ENCODE peak calls at places on chromosome 19, in four cellular contexts. Y is heart left ventricle, R is colonic mucosa, F is cardiac muscle cell. C is an unnamed sample.

GRCh38 chr19:772730-773436 is 22.0 kb downstream of the MISP start:
- DNase-seq in R (no peak), Y (no peak), F (no peak), C (no peak)

GRCh38 chr19:54281008-54281728 is at the start of gene LILRB2:
- DNase-seq in Y (no peak), R (no peak), F (no peak), C (no peak)

GRCh38 chr19:34808566-34808965 is 35.6 kb upstream of the ZNF599 start:
- DNase-seq in Y (no peak), F (peak; percentile 73), R (no peak), C (no peak)

GRCh38 chr19:10672529-10673150 is 18.5 kb downstream of the ILF3 start:
- DNase-seq in F (peak; percentile 15), Y (no peak), R (no peak), C (no peak)

GRCh38 chr19:7869453-7869909 is 4.7 kb downstream of the PRR36 start:
- DNase-seq in Y (no peak), R (peak; percentile 82), F (peak; percentile 40), C (peak; percentile 20)

GRCh38 chr19:48630289-48631036 is 6.7 kb downstream of the DBP start:
- DNase-seq in Y (peak; percentile 85), R (peak; percentile 69), F (peak; percentile 85), C (no peak)

GRCh38 chr19:28242317-28242927 is 970.5 kb downstream of the UQCRFS1 start:
- DNase-seq in R (peak; percentile 43), Y (no peak), F (peak; percentile 60), C (peak; percentile 19)

GRCh38 chr19:46732172-46732938 is 13.5 kb upstream of the FKRP start:
- DNase-seq in F (no peak), Y (no peak), R (no peak), C (no peak)

GRCh38 chr19:51687791-51688664 is 5.1 kb upstream of the SPACA6 start:
- DNase-seq in R (peak; percentile 45), F (peak; percentile 71), Y (peak; percentile 70), C (peak; percentile 78)

GRCh38 chr19:48754950-48755645 is at the start of gene FGF21:
- DNase-seq in Y (no peak), R (no peak), F (no peak), C (no peak)

GRCh38 chr19:17220207-17220758 is 5.1 kb downstream of the USE1 start:
- DNase-seq in F (peak; percentile 88), Y (no peak), R (peak; percentile 54), C (no peak)

GRCh38 chr19:35318679-35319448 is 10.1 kb upstream of the CD22 start:
- DNase-seq in Y (no peak), R (peak; percentile 32), F (peak; percentile 58), C (no peak)

GRCh38 chr19:18433735-18434398 is 4.1 kb downstream of the ISYNA1 start:
- DNase-seq in Y (no peak), R (no peak), F (peak; percentile 33), C (no peak)

GRCh38 chr19:31392514-31392913 is 43.3 kb upstream of the TSHZ3 start:
- DNase-seq in F (peak; percentile 19), Y (no peak), R (no peak), C (no peak)

GRCh38 chr19:48325265-48325910 is at the start of gene EMP3:
- DNase-seq in Y (peak; percentile 82), R (peak; percentile 76), F (peak; percentile 95), C (peak; percentile 92)

DNA sequence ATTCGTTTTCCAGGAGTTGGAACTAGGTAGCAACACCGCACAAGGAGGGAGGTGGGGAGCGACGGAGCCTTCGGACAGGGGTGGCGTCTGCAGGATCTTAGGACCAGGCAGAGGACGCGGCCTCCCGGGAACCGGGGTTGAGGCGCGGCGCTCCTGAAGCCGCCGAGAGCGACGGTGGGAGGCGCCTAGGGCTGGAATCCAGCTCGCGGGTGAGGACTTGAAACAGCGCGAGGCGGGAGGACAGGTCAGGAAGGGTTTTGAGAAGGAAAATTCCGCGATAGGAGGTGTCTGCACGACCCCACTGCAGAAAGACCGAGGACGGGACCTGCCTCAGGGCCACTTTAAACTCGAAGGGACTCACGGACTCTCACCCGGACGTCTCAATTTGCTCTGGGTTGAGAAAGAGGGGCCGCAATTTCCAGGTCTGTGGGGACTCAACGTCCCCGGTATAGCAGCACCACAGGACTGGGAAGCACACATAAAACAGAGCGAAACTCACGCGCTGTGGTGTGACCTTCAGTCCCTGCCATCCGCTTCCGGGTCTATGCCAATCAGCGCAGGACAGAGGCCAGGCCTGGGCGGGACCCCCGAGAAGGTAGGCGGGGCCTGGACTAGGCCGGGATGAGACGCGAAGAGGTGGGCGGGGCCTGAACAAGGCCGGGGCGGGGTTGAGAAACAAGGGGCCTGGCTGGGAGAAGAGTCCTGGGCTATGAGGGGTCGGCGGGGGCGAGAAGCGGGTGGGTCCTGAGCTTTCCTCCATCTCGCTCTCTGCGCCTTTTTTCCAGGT is at the start of gene ZNF320:
- DNase-seq in Y (peak; percentile 97), F (peak; percentile 96), R (peak; percentile 97), C (peak; percentile 95)
- H3K4me1 ChIP-seq in Y (peaks cover 17% of the 10 kb centered on the region), F (peaks cover 4% of the 10 kb centered on the region), R (no peaks in the 10 kb centered on the region), C (no peaks in the 10 kb centered on the region)

DNA sequence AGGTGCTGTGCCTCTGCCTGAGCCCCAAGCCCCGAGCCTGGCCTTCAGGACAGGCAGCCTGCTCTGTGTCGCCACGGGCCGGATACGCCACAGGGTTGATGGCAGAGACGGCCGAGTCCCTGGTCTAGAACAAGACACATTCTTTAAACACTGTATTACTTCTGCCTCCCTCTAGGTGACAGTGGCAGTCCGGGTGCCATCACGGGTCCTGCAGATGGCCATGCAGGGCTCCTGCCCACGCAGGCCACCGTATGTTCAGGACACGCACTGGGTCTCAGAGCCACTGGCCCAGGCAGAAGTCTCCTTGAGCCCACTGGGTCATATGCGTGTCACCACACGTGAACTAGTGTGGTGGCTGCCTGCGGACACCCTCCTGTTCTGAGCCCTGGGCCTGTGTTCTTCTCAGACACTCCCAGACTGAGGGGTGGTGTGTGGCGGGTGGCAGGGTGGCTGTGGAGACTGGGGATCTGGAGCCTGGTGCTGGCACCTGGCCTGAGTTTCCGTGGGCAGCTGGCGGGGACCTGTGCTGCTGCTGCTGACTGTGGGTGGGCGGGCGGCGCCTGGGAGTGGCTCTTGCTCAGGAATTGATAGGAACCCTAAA is 4.4 kb downstream of the PLEKHJ1 start:
- DNase-seq in Y (no peak), R (no peak), F (no peak), C (no peak)
- H3K27ac ChIP-seq in Y (peak overlapping the region; percentile 30), R (no peak overlapping the region), F (peak overlapping the region; percentile 59), C (no peak overlapping the region)

GRCh38 chr19:56341948-56342347 is 27.3 kb upstream of the ZSCAN5A start:
- DNase-seq in F (no peak), Y (no peak), R (no peak), C (no peak)
- H3K9me3 ChIP-seq in F (no peaks in the 10 kb centered on the region), Y (no peaks in the 10 kb centered on the region), R (no peaks in the 10 kb centered on the region), C (no peaks in the 10 kb centered on the region)

DNA sequence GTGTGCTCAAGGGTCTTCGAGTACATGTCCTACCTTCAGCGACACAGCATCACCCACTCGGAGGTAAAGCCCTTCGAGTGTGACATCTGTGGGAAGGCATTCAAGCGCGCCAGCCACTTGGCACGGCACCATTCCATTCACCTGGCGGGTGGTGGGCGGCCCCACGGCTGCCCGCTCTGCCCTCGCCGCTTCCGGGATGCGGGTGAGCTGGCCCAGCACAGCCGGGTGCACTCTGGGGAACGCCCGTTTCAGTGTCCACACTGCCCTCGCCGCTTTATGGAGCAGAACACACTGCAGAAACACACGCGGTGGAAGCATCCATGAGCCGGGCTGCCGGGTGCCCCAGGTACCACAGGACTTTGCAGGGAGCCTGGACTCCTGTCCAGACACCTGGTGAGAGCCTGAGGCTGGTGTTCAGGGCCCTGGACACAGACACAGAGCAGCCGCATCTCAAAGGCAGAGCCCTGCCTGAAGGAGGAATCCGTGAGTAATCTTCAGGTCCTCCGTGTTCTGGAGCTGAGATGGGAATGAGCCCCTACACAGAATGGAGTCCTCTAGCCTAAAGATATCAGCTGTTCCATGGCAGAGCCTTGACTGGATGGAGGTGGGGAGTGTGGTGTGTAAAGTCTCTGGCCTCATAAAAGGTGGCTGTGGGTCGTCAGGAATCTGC is 1.5 kb downstream of the ZNF581 start:
- DNase-seq in Y (no peak), R (no peak), F (no peak), C (no peak)
- H3K4me1 ChIP-seq in Y (peaks cover 70% of the 10 kb centered on the region), R (peaks cover 32% of the 10 kb centered on the region), F (peaks cover 19% of the 10 kb centered on the region), C (peaks cover 9% of the 10 kb centered on the region)

GRCh38 chr19:41027273-41027967 is 36.3 kb downstream of the CYP2B6 start:
- DNase-seq in R (no peak), Y (no peak), F (no peak), C (no peak)

GRCh38 chr19:41025411-41025810 is 34.3 kb downstream of the CYP2B6 start:
- DNase-seq in R (no peak), Y (no peak), F (no peak), C (no peak)

GRCh38 chr19:41029524-41030432 is 38.7 kb downstream of the CYP2B6 start:
- DNase-seq in F (no peak), R (no peak), Y (no peak), C (no peak)

GRCh38 chr19:41023193-41023592 is 32.1 kb downstream of the CYP2B6 start:
- DNase-seq in F (no peak), R (no peak), Y (no peak), C (no peak)

DNA sequence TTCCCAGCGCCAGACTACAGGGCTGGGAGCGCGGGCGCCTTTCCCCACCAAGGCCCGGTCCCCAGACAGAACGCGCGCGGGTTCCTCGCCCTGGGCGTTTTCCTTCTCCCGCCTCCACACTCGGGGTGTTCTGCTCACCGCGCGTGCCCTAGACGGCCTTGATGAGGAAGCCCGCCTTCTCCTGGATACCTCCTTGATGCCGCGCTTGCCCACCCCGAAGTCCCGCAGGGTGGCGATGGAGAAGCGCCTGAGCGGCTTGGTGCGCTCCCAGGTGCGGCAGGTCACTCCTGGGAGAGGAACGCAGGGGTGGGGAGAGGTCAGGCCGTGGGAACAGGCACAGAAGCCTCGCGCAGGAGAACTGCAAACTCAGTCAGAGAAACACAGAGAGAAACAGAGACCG is 34.8 kb downstream of the CYP2B6 start:
- DNase-seq in R (no peak), Y (no peak), F (no peak), C (no peak)
- H3K27ac ChIP-seq in R (no peak overlapping the region), Y (no peak overlapping the region), F (no peak overlapping the region), C (no peak overlapping the region)